ENCODE peak calls at places on chromosomes 7 and 10, in six cellular contexts. J, P, I, K, H and T are unnamed samples.

GRCh38 chr7:132045481-132045980 is 489.1 kb upstream of the PODXL start:
- DNase-seq in J (no peak), P (no peak), I (no peak), K (no peak), H (no peak), T (no peak)

GRCh38 chr7:79357101-79357500 is 96.4 kb downstream of the MAGI2 start:
- DNase-seq in J (no peak), P (no peak), I (no peak), K (no peak), H (no peak), T (no peak)

GRCh38 chr7:157521752-157522151 is 184.9 kb downstream of the DNAJB6 start:
- DNase-seq in J (no peak), P (no peak), I (no peak), K (no peak), H (no peak), T (no peak)

GRCh38 chr7:16916733-16917132 is 35.0 kb upstream of the AGR3 start:
- DNase-seq in J (no peak), P (no peak), I (no peak), K (no peak), H (no peak), T (no peak)

GRCh38 chr10:75018233-75018632 is 93.2 kb upstream of the SAMD8 start:
- DNase-seq in J (peak), P (no peak), I (peak), K (no peak), H (no peak), T (no peak)

GRCh38 chr7:45978731-45979211 is 57.7 kb upstream of the IGFBP3 start:
- DNase-seq in J (no peak), P (no peak), I (no peak), K (no peak), H (no peak), T (no peak)

GRCh38 chr7:48090095-48090805 is 1.2 kb downstream of the UPP1 start:
- DNase-seq in J (no peak), P (no peak), I (peak), K (no peak), H (peak), T (no peak)

GRCh38 chr7:106824458-106824857 is 40.6 kb upstream of the PIK3CG start:
- DNase-seq in J (no peak), P (no peak), I (no peak), K (no peak), H (no peak), T (no peak)

GRCh38 chr7:20403356-20403755 is 72.7 kb downstream of the ITGB8 start:
- DNase-seq in J (no peak), P (no peak), I (peak), K (no peak), H (peak), T (no peak)

GRCh38 chr10:69327463-69328345 is 49.4 kb downstream of the HK1 start:
- DNase-seq in J (peak), P (peak), I (no peak), K (peak), H (peak), T (peak)

GRCh38 chr7:84025332-84025927 is 169.2 kb downstream of the SEMA3A start:
- DNase-seq in J (no peak), P (peak), I (no peak), K (no peak), H (no peak), T (no peak)

GRCh38 chr7:55086413-55087201 is 67.8 kb downstream of the EGFR start:
- DNase-seq in J (no peak), P (peak), I (no peak), K (no peak), H (no peak), T (peak)

GRCh38 chr7:2612445-2613112 is 19.2 kb upstream of the TTYH3 start:
- DNase-seq in J (no peak), P (no peak), I (no peak), K (no peak), H (no peak), T (no peak)

GRCh38 chr10:114691442-114691941 is 33.4 kb upstream of the ABLIM1 start:
- DNase-seq in J (no peak), P (no peak), I (no peak), K (no peak), H (no peak), T (no peak)

GRCh38 chr10:58618158-58618676 is 105.5 kb downstream of the BICC1 start:
- DNase-seq in J (no peak), P (no peak), I (no peak), K (no peak), H (no peak), T (no peak)

DNA sequence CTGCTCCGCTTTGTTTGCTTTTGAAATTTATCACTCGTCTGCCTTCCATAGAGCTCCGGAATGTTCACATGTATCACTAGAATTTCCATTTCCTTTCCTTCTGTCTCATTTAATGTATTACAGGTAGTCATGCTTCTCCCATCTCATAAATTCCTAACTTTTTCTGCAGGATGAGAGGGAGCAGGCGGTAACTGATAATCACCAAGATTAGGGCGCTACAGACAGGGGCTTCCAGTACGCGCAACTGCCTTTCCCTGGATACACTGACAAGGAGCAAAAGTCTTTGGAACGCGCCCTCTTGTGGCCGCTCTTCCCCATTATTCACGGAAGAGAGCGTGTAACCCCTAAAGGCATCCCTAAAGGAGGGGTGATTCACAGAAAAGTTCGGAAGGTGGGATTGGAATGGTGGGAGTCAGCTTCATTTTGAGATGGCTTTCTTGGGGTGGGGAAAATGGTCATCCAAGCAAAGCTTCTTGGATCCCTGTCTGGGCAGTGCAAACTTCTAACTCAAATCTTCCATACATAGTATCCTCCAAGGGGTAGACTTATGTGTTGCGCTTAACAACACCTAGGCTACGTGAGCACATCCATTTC is 6.5 kb downstream of the INHBA start:
- DNase-seq in J (no peak), P (peak), I (peak), K (peak), H (peak), T (peak)
- TF ChIP-seq CTCF in J (no peak), P (peak), I (peak), K (peak), H (peak), T (peak)

DNA sequence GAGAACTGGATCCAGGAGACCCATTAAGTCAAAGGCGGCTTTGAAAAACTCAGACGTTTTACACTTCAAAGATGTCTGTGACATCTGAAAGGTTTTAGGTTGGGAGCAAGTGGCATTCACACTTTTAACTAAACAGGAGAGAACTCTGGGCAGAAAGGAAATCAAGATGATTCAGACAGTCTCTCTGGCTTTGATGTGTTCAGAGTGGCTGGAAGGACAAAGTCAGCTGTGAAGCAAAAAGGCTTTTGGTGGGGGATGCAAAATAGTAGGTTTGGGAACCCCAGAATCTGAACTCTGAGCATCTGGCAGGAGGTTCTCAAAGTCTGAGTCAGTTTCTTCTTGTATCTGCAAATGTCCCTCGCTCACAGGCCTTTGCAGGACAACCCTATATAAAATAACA is 66.6 kb downstream of the PRKCQ start:
- DNase-seq in J (no peak), P (no peak), I (no peak), K (no peak), H (no peak), T (no peak)
- TF ChIP-seq CTCF in J (no peak), P (no peak), I (no peak), K (no peak), H (no peak), T (no peak)

GRCh38 chr10:101011517-101012423 is 12.2 kb downstream of the LZTS2 start:
- DNase-seq in J (no peak), P (no peak), I (no peak), K (no peak), H (no peak), T (no peak)
- TF ChIP-seq CTCF in J (no peak), P (no peak), I (no peak), K (no peak), H (peak), T (no peak)

GRCh38 chr10:72265508-72265907 is 8.2 kb upstream of the DDIT4 start:
- DNase-seq in J (no peak), P (no peak), I (no peak), K (no peak), H (no peak), T (no peak)

GRCh38 chr10:72265925-72266865 is 7.5 kb upstream of the DDIT4 start:
- DNase-seq in J (no peak), P (no peak), I (no peak), K (no peak), H (no peak), T (no peak)

GRCh38 chr10:72260588-72261322 is 13.0 kb upstream of the DDIT4 start:
- DNase-seq in J (peak), P (peak), I (peak), K (peak), H (peak), T (peak)

GRCh38 chr10:72261323-72262018 is 12.3 kb upstream of the DDIT4 start:
- DNase-seq in J (no peak), P (peak), I (peak), K (no peak), H (no peak), T (peak)

DNA sequence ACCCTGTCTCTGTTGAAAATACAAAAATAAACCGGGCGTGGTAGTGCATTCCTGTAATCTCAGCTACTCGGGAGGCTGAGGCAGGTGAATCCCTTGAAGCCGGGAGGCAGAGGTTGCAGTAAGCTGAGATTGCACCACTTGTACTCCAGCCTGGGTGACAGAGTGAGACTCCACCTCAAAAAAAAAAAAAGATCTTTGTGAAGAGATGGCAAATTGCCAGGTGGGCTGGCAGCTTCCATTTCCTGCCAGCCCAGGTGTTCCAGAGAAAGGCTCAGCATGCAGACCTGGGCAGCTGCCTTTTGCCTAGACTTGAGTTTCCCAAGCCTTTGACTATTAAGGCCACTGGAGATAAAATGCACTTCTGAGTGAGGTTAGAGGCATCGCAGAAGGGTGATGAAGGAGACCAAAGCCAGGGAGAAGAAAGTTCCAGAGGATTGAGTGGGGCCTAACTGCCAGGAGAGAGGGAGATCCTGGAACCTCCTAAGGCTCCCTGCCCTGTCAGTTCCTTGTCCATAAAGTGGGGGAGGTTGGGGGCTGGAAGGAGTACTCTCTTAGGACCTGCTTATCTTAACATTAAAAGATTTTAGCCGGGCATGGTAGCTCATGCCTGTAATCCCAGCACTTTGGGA is 10.0 kb upstream of the DDIT4 start:
- DNase-seq in J (peak), P (peak), I (no peak), K (peak), H (no peak), T (no peak)
- TF ChIP-seq CTCF in J (no peak), P (no peak), I (no peak), K (no peak), H (no peak), T (no peak)

GRCh38 chr10:36725581-36726520 is 399.5 kb upstream of the ANKRD30A start:
- DNase-seq in J (no peak), P (no peak), I (peak), K (no peak), H (no peak), T (no peak)
- TF ChIP-seq CTCF in J (no peak), P (no peak), I (peak), K (no peak), H (peak), T (no peak)

GRCh38 chr7:26657139-26657753 is 207.1 kb downstream of the SKAP2 start:
- DNase-seq in J (no peak), P (no peak), I (peak), K (no peak), H (no peak), T (no peak)
- TF ChIP-seq CTCF in J (no peak), P (no peak), I (peak), K (no peak), H (no peak), T (no peak)

DNA sequence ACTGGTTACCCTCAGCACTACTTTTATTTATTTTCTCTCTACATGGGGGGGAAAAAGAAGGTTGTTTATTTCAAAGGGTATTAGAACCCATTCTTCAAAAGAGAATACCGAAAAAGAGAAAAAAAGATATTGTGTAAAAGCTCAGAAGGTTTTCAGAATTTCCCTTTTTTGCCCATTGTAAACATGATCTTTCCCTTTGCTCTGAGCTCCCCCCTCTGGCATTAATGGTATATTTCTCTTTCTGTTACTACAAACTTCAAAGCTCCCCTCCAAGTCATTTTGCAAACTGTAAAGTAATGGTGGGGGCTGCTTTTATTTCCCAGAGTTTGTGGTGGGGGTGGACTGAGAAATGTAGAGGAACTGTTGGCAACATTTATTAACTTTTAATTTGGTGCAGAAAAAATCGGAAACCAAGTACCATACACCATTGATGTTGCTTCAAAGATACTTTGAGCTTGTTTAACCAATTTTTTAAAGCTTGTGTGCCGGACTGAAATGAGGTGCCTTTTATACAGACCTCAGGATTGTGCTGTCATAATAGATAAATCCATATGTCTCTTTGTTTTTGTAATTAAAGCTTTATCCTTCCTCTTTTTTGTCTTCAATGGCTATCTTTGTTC is 181.5 kb downstream of the EXOC4 start:
- DNase-seq in J (no peak), P (peak), I (no peak), K (no peak), H (no peak), T (peak)
- TF ChIP-seq CTCF in J (peak), P (peak), I (no peak), K (peak), H (peak), T (no peak)

GRCh38 chr7:120091807-120092206 is 181.2 kb upstream of the KCND2 start:
- DNase-seq in J (no peak), P (no peak), I (no peak), K (no peak), H (no peak), T (no peak)

DNA sequence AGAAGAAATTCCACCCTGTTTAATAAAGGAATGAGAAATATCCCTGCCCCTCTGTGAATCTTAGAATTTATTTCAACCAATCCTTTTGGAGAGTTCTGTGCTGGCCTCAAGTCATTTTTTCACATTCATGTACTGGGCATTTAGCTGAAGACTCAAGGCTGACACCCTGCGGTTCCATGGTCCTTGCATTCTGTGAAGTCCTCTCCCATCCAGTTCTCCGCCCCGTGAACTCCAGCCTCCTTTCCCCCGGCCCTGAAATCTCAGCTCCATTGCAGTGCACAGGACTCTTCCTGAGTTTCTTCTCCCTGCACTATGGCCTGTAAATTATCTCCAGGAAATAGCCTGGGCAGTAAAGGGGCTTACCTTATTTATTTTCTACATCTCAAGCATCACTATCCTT is 183.0 kb upstream of the KCND2 start:
- DNase-seq in J (no peak), P (peak), I (no peak), K (no peak), H (no peak), T (no peak)
- TF ChIP-seq CTCF in J (no peak), P (peak), I (no peak), K (no peak), H (no peak), T (peak)